ENCODE peak calls at places on chromosomes 3 and 15, in seven cellular contexts. K is spleen, D is pancreas, Y is foreskin fibroblast, S is right atrium auricular region, M is AG04450, W is AG10803. A is an unnamed sample.

GRCh38 chr15:45550436-45550835 is 27.9 kb upstream of the SLC30A4 start:
- DNase-seq in K (no peak), D (no peak), Y (peak), S (no peak), M (no peak), W (peak), A (no peak)

GRCh38 chr3:3464131-3464530 is 284.6 kb upstream of the CRBN start:
- DNase-seq in K (no peak), D (no peak), Y (no peak), S (no peak), M (no peak), W (no peak), A (no peak)

GRCh38 chr3:179840985-179841384 is 188.1 kb downstream of the USP13 start:
- DNase-seq in K (no peak), D (no peak), Y (no peak), S (no peak), M (peak), W (peak), A (no peak)

GRCh38 chr15:70935631-70936030 is 43.0 kb downstream of the LRRC49 start:
- DNase-seq in K (no peak), D (no peak), Y (no peak), S (no peak), M (no peak), W (no peak), A (no peak)

GRCh38 chr3:21417991-21418390 is 333.0 kb downstream of the ZNF385D start:
- DNase-seq in K (no peak), D (no peak), Y (no peak), S (no peak), M (no peak), W (peak), A (no peak)

GRCh38 chr15:85581495-85581894 is 201.1 kb downstream of the AKAP13 start:
- DNase-seq in K (peak), D (peak), Y (no peak), S (peak), M (no peak), W (no peak), A (no peak)

GRCh38 chr15:89802231-89802928 is 12.3 kb downstream of the ANPEP start:
- DNase-seq in K (peak), D (no peak), Y (no peak), S (no peak), M (no peak), W (no peak), A (no peak)

GRCh38 chr15:63389902-63390301 is 8.3 kb upstream of the CA12 start:
- DNase-seq in K (no peak), D (peak), Y (no peak), S (no peak), M (no peak), W (no peak), A (no peak)

GRCh38 chr3:138389841-138390581 is 41.6 kb downstream of the MRAS start:
- DNase-seq in K (peak), D (peak), Y (peak), S (no peak), M (peak), W (peak), A (no peak)

GRCh38 chr3:15361494-15362214 is 29.3 kb upstream of the SH3BP5 start:
- DNase-seq in K (peak), D (no peak), Y (peak), S (no peak), M (no peak), W (peak), A (no peak)

GRCh38 chr3:51778554-51778953 is 483 bp downstream of the IQCF6 start:
- DNase-seq in K (no peak), D (no peak), Y (no peak), S (no peak), M (no peak), W (no peak), A (no peak)

GRCh38 chr15:42100021-42100800 is 5.8 kb upstream of the PLA2G4D start:
- DNase-seq in K (peak), D (no peak), Y (no peak), S (peak), M (no peak), W (no peak), A (no peak)

GRCh38 chr3:57009367-57009766 is 51.1 kb upstream of the SPATA12 start:
- DNase-seq in K (no peak), D (no peak), Y (no peak), S (no peak), M (no peak), W (peak), A (no peak)

GRCh38 chr3:179149239-179149887 is 1.2 kb downstream of the PIK3CA start:
- DNase-seq in K (no peak), D (no peak), Y (peak), S (no peak), M (no peak), W (peak), A (no peak)

GRCh38 chr3:15305366-15305844 is 27.0 kb downstream of the SH3BP5 start:
- DNase-seq in K (no peak), D (no peak), Y (no peak), S (no peak), M (no peak), W (no peak), A (peak)

GRCh38 chr15:44137750-44138149 is 57.3 kb downstream of the FRMD5 start:
- DNase-seq in K (no peak), D (no peak), Y (peak), S (no peak), M (no peak), W (peak), A (no peak)

GRCh38 chr3:96863129-96863740 is 48.8 kb downstream of the EPHA6 start:
- DNase-seq in K (no peak), D (no peak), Y (no peak), S (no peak), M (no peak), W (peak), A (peak)

GRCh38 chr15:49040151-49040550 is 6.1 kb downstream of the SECISBP2L start:
- DNase-seq in K (no peak), D (no peak), Y (no peak), S (no peak), M (no peak), W (no peak), A (no peak)

GRCh38 chr15:64697911-64698369 is 77.4 kb downstream of the RBPMS2 start:
- DNase-seq in K (no peak), D (no peak), Y (no peak), S (no peak), M (no peak), W (no peak), A (no peak)

DNA sequence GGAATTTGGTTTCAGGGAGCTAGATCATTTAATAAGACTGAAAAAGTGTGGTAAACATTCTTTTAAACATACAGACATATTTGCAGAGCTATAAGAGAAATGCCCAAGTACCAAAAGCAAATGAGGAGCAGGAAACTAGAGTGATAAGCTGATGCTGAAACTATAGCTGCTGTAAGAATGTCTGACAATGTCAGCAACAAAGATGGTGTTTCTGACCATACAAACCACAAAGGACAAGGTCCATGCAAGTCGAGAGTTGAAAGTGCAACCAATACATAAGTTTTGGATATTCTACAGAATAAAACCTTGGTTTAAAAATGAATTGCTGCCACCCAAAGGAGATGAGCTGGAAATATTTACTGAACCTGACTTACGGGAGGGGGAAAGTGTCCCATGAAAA is 610.2 kb downstream of the TBL1XR1 start:
- DNase-seq in K (no peak), D (no peak), Y (no peak), S (no peak), M (no peak), W (no peak), A (no peak)
- TF ChIP-seq CTCF in K (no peak), D (no peak), Y (no peak), S (no peak), M (no peak), W (no peak), A (no peak)

DNA sequence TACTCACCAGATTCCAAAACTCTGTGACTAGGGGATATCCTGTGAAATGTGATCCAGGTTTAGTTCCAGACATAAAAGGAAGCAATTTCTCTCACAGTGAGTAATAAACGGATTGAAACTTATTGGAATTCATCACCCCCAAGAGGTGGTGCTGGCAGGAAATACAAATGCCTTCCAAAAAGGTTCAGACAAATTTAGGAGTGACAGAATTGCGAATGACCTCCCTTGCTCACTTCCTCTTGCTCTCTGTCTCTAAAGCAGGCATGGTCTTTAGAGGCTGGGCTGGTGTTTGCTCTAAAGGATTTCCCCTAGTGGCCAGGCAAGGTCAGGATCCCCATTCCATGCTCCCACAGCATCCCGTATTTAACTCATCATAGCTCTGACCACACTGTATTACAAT is 449.4 kb upstream of the PPP2R3A start:
- DNase-seq in K (no peak), D (no peak), Y (peak), S (no peak), M (no peak), W (peak), A (no peak)
- TF ChIP-seq CTCF in K (peak), D (no peak), Y (peak), S (no peak), M (peak), W (peak), A (peak)

DNA sequence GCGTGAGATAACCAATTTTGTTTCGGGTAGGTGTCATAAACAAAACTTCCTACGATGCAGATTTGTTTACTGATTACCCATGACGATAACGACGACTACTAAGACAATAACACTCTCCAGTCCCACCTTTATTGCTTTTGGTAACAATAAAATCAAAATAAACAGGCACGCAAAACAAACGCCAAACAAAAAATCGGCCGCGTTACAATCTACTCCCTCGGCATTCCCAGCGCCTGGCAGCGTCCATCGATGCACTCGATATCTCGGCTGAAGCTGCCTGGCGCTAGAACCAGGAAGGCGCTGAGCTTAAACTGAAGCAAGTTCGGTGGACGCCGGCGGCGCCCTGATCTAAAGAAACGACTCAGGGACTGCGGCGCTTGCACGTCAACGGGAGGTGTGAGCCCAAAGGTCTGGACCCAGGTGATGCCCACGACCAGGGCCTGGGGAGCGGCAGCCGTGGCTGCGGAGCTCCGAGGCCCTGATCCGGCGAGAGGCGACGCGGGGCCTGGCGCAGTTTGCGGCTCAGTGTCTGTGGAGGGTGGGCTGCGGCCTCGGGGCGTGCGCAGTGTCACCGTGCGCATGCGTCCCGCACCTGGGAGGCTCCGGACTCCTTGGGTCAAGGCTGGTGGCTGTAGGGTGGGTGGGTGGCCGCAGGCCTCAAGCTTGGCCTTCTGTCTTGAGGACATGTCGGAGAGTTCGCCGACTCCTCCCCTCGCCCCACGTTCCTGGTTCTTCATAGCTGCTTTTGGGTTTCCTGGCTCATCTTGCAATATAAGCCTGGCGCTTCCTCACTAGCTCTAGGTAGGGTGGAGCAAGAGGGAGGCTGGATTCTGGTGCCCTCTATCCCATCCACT is at the start of gene RSRC1:
- DNase-seq in K (peak), D (peak), Y (peak), S (peak), M (peak), W (peak), A (peak)
- TF ChIP-seq CTCF in K (no peak), D (no peak), Y (no peak), S (peak), M (no peak), W (no peak), A (no peak)

GRCh38 chr3:31448035-31448881 is 84.5 kb upstream of the STT3B start:
- DNase-seq in K (peak), D (no peak), Y (no peak), S (no peak), M (no peak), W (no peak), A (peak)
- TF ChIP-seq CTCF in K (no peak), D (no peak), Y (peak), S (peak), M (peak), W (peak), A (peak)

A was measured in endothelial cell.